ENCODE peak calls at places on chromosomes 1 and 21, in six cellular contexts. One of them, this sample, is unnamed.

GRCh38 chr1:185645686-185646085 is 88.5 kb upstream of the HMCN1 start:
- DNase-seq in fibroblast of mammary gland: no peak
- DNase-seq in stimulated activated CD4-positive, alpha-beta T cell treated with anti-CD3 and anti-CD28 coated beads, TNF-alpha, amount 100 ng/mL, for 1 hour: no peak
- DNase-seq in psoas muscle: no peak
- DNase-seq in A549: no peak
- DNase-seq in upper lobe of right lung: no peak
- DNase-seq in this sample: no peak

GRCh38 chr1:45974541-45975269 is 157.7 kb downstream of the PIK3R3 start:
- DNase-seq in fibroblast of mammary gland: peak
- DNase-seq in stimulated activated CD4-positive, alpha-beta T cell treated with anti-CD3 and anti-CD28 coated beads, TNF-alpha, amount 100 ng/mL, for 1 hour: no peak
- DNase-seq in psoas muscle: no peak
- DNase-seq in A549: peak
- DNase-seq in upper lobe of right lung: no peak
- DNase-seq in this sample: no peak

GRCh38 chr1:53547321-53547720 is 88.1 kb downstream of the DMRTB1 start:
- DNase-seq in fibroblast of mammary gland: no peak
- DNase-seq in stimulated activated CD4-positive, alpha-beta T cell treated with anti-CD3 and anti-CD28 coated beads, TNF-alpha, amount 100 ng/mL, for 1 hour: no peak
- DNase-seq in psoas muscle: no peak
- DNase-seq in A549: no peak
- DNase-seq in upper lobe of right lung: peak
- DNase-seq in this sample: no peak

GRCh38 chr21:35026617-35027557 is 22.2 kb downstream of the RUNX1 start:
- DNase-seq in fibroblast of mammary gland: no peak
- DNase-seq in stimulated activated CD4-positive, alpha-beta T cell treated with anti-CD3 and anti-CD28 coated beads, TNF-alpha, amount 100 ng/mL, for 1 hour: peak
- DNase-seq in psoas muscle: peak
- DNase-seq in A549: no peak
- DNase-seq in upper lobe of right lung: peak
- DNase-seq in this sample: no peak

GRCh38 chr1:157404063-157404501 is 148.2 kb downstream of the FCRL5 start:
- DNase-seq in fibroblast of mammary gland: no peak
- DNase-seq in stimulated activated CD4-positive, alpha-beta T cell treated with anti-CD3 and anti-CD28 coated beads, TNF-alpha, amount 100 ng/mL, for 1 hour: no peak
- DNase-seq in psoas muscle: no peak
- DNase-seq in A549: no peak
- DNase-seq in upper lobe of right lung: no peak
- DNase-seq in this sample: no peak

GRCh38 chr1:188826800-188827199 is 1650.9 kb downstream of the BRINP3 start:
- DNase-seq in fibroblast of mammary gland: no peak
- DNase-seq in stimulated activated CD4-positive, alpha-beta T cell treated with anti-CD3 and anti-CD28 coated beads, TNF-alpha, amount 100 ng/mL, for 1 hour: no peak
- DNase-seq in psoas muscle: no peak
- DNase-seq in A549: no peak
- DNase-seq in upper lobe of right lung: no peak
- DNase-seq in this sample: no peak

GRCh38 chr1:27368872-27369703 is 2.3 kb upstream of the MAP3K6 start:
- DNase-seq in fibroblast of mammary gland: peak
- DNase-seq in stimulated activated CD4-positive, alpha-beta T cell treated with anti-CD3 and anti-CD28 coated beads, TNF-alpha, amount 100 ng/mL, for 1 hour: no peak
- DNase-seq in psoas muscle: no peak
- DNase-seq in A549: no peak
- DNase-seq in upper lobe of right lung: no peak
- DNase-seq in this sample: no peak

GRCh38 chr1:61642475-61643232 is 82.3 kb downstream of the TM2D1 start:
- DNase-seq in fibroblast of mammary gland: no peak
- DNase-seq in stimulated activated CD4-positive, alpha-beta T cell treated with anti-CD3 and anti-CD28 coated beads, TNF-alpha, amount 100 ng/mL, for 1 hour: no peak
- DNase-seq in psoas muscle: no peak
- DNase-seq in A549: no peak
- DNase-seq in upper lobe of right lung: no peak
- DNase-seq in this sample: no peak

GRCh38 chr1:78263459-78263858 is 217.7 kb downstream of the GIPC2 start:
- DNase-seq in fibroblast of mammary gland: no peak
- DNase-seq in stimulated activated CD4-positive, alpha-beta T cell treated with anti-CD3 and anti-CD28 coated beads, TNF-alpha, amount 100 ng/mL, for 1 hour: no peak
- DNase-seq in psoas muscle: no peak
- DNase-seq in A549: no peak
- DNase-seq in upper lobe of right lung: no peak
- DNase-seq in this sample: no peak

GRCh38 chr1:226827458-226827857 is 43.0 kb upstream of the PSEN2 start:
- DNase-seq in fibroblast of mammary gland: peak
- DNase-seq in stimulated activated CD4-positive, alpha-beta T cell treated with anti-CD3 and anti-CD28 coated beads, TNF-alpha, amount 100 ng/mL, for 1 hour: no peak
- DNase-seq in psoas muscle: peak
- DNase-seq in A549: no peak
- DNase-seq in upper lobe of right lung: peak
- DNase-seq in this sample: no peak

GRCh38 chr1:7462627-7463026 is 308.5 kb upstream of the VAMP3 start:
- DNase-seq in fibroblast of mammary gland: no peak
- DNase-seq in stimulated activated CD4-positive, alpha-beta T cell treated with anti-CD3 and anti-CD28 coated beads, TNF-alpha, amount 100 ng/mL, for 1 hour: no peak
- DNase-seq in psoas muscle: no peak
- DNase-seq in A549: no peak
- DNase-seq in upper lobe of right lung: no peak
- DNase-seq in this sample: no peak

GRCh38 chr1:163142152-163142551 is 60.6 kb downstream of the RGS5 start:
- DNase-seq in fibroblast of mammary gland: no peak
- DNase-seq in stimulated activated CD4-positive, alpha-beta T cell treated with anti-CD3 and anti-CD28 coated beads, TNF-alpha, amount 100 ng/mL, for 1 hour: no peak
- DNase-seq in psoas muscle: no peak
- DNase-seq in A549: no peak
- DNase-seq in upper lobe of right lung: no peak
- DNase-seq in this sample: no peak

GRCh38 chr1:177937931-177938330 is 31.9 kb downstream of the SEC16B start:
- DNase-seq in fibroblast of mammary gland: peak
- DNase-seq in stimulated activated CD4-positive, alpha-beta T cell treated with anti-CD3 and anti-CD28 coated beads, TNF-alpha, amount 100 ng/mL, for 1 hour: no peak
- DNase-seq in psoas muscle: no peak
- DNase-seq in A549: no peak
- DNase-seq in upper lobe of right lung: no peak
- DNase-seq in this sample: no peak

GRCh38 chr1:97845805-97846204 is 75.0 kb downstream of the DPYD start:
- DNase-seq in fibroblast of mammary gland: no peak
- DNase-seq in stimulated activated CD4-positive, alpha-beta T cell treated with anti-CD3 and anti-CD28 coated beads, TNF-alpha, amount 100 ng/mL, for 1 hour: no peak
- DNase-seq in psoas muscle: no peak
- DNase-seq in A549: no peak
- DNase-seq in upper lobe of right lung: no peak
- DNase-seq in this sample: no peak

GRCh38 chr1:36322786-36323635 is 434 bp downstream of the EVA1B start:
- DNase-seq in fibroblast of mammary gland: peak
- DNase-seq in stimulated activated CD4-positive, alpha-beta T cell treated with anti-CD3 and anti-CD28 coated beads, TNF-alpha, amount 100 ng/mL, for 1 hour: no peak
- DNase-seq in psoas muscle: peak
- DNase-seq in A549: no peak
- DNase-seq in upper lobe of right lung: no peak
- DNase-seq in this sample: peak

GRCh38 chr1:20367626-20368025 is 77.0 kb downstream of the VWA5B1 start:
- DNase-seq in fibroblast of mammary gland: no peak
- DNase-seq in stimulated activated CD4-positive, alpha-beta T cell treated with anti-CD3 and anti-CD28 coated beads, TNF-alpha, amount 100 ng/mL, for 1 hour: no peak
- DNase-seq in psoas muscle: no peak
- DNase-seq in A549: no peak
- DNase-seq in upper lobe of right lung: no peak
- DNase-seq in this sample: no peak

GRCh38 chr1:245894843-245895242 is 612.2 kb downstream of the SMYD3 start:
- DNase-seq in fibroblast of mammary gland: no peak
- DNase-seq in stimulated activated CD4-positive, alpha-beta T cell treated with anti-CD3 and anti-CD28 coated beads, TNF-alpha, amount 100 ng/mL, for 1 hour: no peak
- DNase-seq in psoas muscle: no peak
- DNase-seq in A549: no peak
- DNase-seq in upper lobe of right lung: no peak
- DNase-seq in this sample: no peak

This sample was measured in GM12892.